ENCODE peak calls at places on chromosomes 16 and 17, in four cellular contexts. One of them, this sample, is unnamed.

GRCh38 chr16:48049832-48050231 is 106.0 kb downstream of the ABCC12 start:
- DNase-seq in T47D: no peak
- DNase-seq in HT-29: no peak
- DNase-seq in T follicular helper cell: no peak
- DNase-seq in this sample: no peak

GRCh38 chr16:57096793-57097192 is 4.4 kb downstream of the CPNE2 start:
- DNase-seq in T47D: no peak
- DNase-seq in HT-29: no peak
- DNase-seq in T follicular helper cell: no peak
- DNase-seq in this sample: no peak

GRCh38 chr16:87836844-87837581 is 32.3 kb downstream of the SLC7A5 start:
- DNase-seq in T47D: no peak
- DNase-seq in HT-29: no peak
- DNase-seq in T follicular helper cell: no peak
- DNase-seq in this sample: no peak

GRCh38 chr16:89430436-89431157 is 59.8 kb downstream of the ANKRD11 start:
- DNase-seq in T47D: no peak
- DNase-seq in HT-29: no peak
- DNase-seq in T follicular helper cell: no peak
- DNase-seq in this sample: no peak

GRCh38 chr16:56824335-56824734 is 40.7 kb upstream of the SLC12A3 start:
- DNase-seq in T47D: peak
- DNase-seq in HT-29: peak
- DNase-seq in T follicular helper cell: no peak
- DNase-seq in this sample: no peak

GRCh38 chr17:32187276-32187675 is 45.0 kb downstream of the RHOT1 start:
- DNase-seq in T47D: no peak
- DNase-seq in HT-29: no peak
- DNase-seq in T follicular helper cell: no peak
- DNase-seq in this sample: no peak

GRCh38 chr17:62819511-62820221 is 11.6 kb upstream of the MARCHF10 start:
- DNase-seq in T47D: peak
- DNase-seq in HT-29: peak
- DNase-seq in T follicular helper cell: no peak
- DNase-seq in this sample: no peak

GRCh38 chr17:72119963-72120877 is 600 bp upstream of the SOX9 start:
- DNase-seq in T47D: peak
- DNase-seq in HT-29: peak
- DNase-seq in T follicular helper cell: no peak
- DNase-seq in this sample: no peak